ENCODE peak calls at places on chromosomes 6 and 20, in nine cellular contexts. M is cardiac muscle cell, X is bronchial epithelial cell, W is stomach, Y is AG09309, U is foreskin keratinocyte, J is OCI-LY7, D is activated B cell treated with CpG ODN at 0.5 μM for 24 hours, C is progenitor cell of endocrine pancreas. G is an unnamed sample.

GRCh38 chr20:44025756-44026155 is 111.1 kb downstream of the TOX2 start:
- DNase-seq in J (no peak), D (no peak), W (no peak), X (no peak), C (no peak), Y (no peak), M (no peak), U (no peak), G (no peak)

GRCh38 chr6:1267057-1267732 is 44.7 kb upstream of the FOXQ1 start:
- DNase-seq in U (peak; percentile 43), C (no peak), M (no peak), X (peak; percentile 96), D (no peak), J (no peak), W (no peak), Y (peak; percentile 75), G (no peak)

GRCh38 chr20:8795404-8795803 is 273.5 kb upstream of the PLCB4 start:
- DNase-seq in U (no peak), X (no peak), M (peak; percentile 47), J (no peak), Y (no peak), D (no peak), C (no peak), W (no peak), G (no peak)

GRCh38 chr6:41085182-41085581 is 12.4 kb downstream of the NFYA start:
- DNase-seq in W (no peak), U (no peak), J (no peak), D (no peak), X (no peak), M (no peak), Y (no peak), C (no peak), G (no peak)

GRCh38 chr6:163392533-163392932 is 22.0 kb upstream of the QKI start:
- DNase-seq in W (peak; percentile 55), D (no peak), Y (no peak), X (peak; percentile 98), M (peak; percentile 77), U (peak; percentile 97), J (no peak), C (no peak), G (no peak)

GRCh38 chr20:59428441-59429205 is 128.2 kb downstream of the EDN3 start:
- DNase-seq in U (peak; percentile 6), J (no peak), C (no peak), Y (no peak), W (no peak), M (no peak), D (no peak), X (peak; percentile 12), G (no peak)

GRCh38 chr20:14449323-14449722 is 111.9 kb upstream of the FLRT3 start:
- DNase-seq in J (no peak), X (peak; percentile 95), Y (no peak), M (no peak), W (no peak), D (no peak), U (peak; percentile 72), C (no peak), G (no peak)

GRCh38 chr6:132730560-132730959 is 16.7 kb upstream of the VNN1 start:
- DNase-seq in W (no peak), J (no peak), D (no peak), Y (no peak), X (peak; percentile 96), U (peak; percentile 39), M (peak; percentile 9), C (no peak), G (no peak)

GRCh38 chr6:17280552-17281090 is 540 bp upstream of the RBM24 start:
- DNase-seq in C (peak; percentile 55), W (peak; percentile 30), X (no peak), Y (no peak), U (no peak), D (no peak), M (peak; percentile 31), J (no peak), G (no peak)

GRCh38 chr20:10800288-10800687 is 126.5 kb upstream of the JAG1 start:
- DNase-seq in Y (no peak), D (no peak), X (peak; percentile 75), M (no peak), W (no peak), U (no peak), J (no peak), C (no peak), G (no peak)

GRCh38 chr6:38831865-38832264 is 116.8 kb downstream of the DNAH8 start:
- DNase-seq in U (no peak), J (no peak), M (no peak), C (no peak), Y (no peak), W (no peak), X (no peak), D (no peak), G (no peak)

GRCh38 chr20:2653511-2654383 is 1.3 kb downstream of the NOP56 start:
- DNase-seq in U (no peak), D (no peak), W (no peak), C (no peak), X (no peak), M (no peak), J (no peak), Y (no peak), G (no peak)

GRCh38 chr6:130932956-130933355 is 105.8 kb downstream of the SMLR1 start:
- DNase-seq in X (no peak), W (no peak), D (no peak), M (no peak), Y (no peak), C (no peak), J (no peak), U (no peak), G (no peak)

GRCh38 chr20:50834599-50835005 is 39.7 kb downstream of the BCAS4 start:
- DNase-seq in W (no peak), Y (no peak), J (no peak), C (no peak), D (no peak), X (peak; percentile 63), M (peak; percentile 44), U (peak; percentile 54), G (no peak)

GRCh38 chr6:133641111-133641510 is 247.8 kb upstream of the TCF21 start:
- DNase-seq in W (no peak), U (no peak), Y (no peak), C (no peak), X (no peak), M (no peak), J (no peak), D (no peak), G (no peak)

GRCh38 chr6:115539531-115539930 is 521.2 kb downstream of the FRK start:
- DNase-seq in Y (no peak), M (no peak), D (no peak), X (no peak), W (no peak), U (no peak), J (no peak), C (no peak), G (no peak)

GRCh38 chr6:164741938-164742451 is 567.4 kb downstream of the C6orf118 start:
- DNase-seq in D (no peak), M (no peak), C (no peak), J (no peak), Y (no peak), W (no peak), U (no peak), X (no peak), G (no peak)

GRCh38 chr6:23176883-23177282 is 607.5 kb downstream of the HDGFL1 start:
- DNase-seq in U (no peak), Y (no peak), X (no peak), M (no peak), W (no peak), C (no peak), J (no peak), D (no peak), G (no peak)

GRCh38 chr20:61096463-61096862 is 155.6 kb upstream of the CDH4 start:
- DNase-seq in D (no peak), Y (no peak), X (no peak), C (no peak), W (no peak), J (no peak), U (no peak), M (no peak), G (no peak)

GRCh38 chr6:53651764-53652401 is 13.7 kb downstream of the KLHL31 start:
- DNase-seq in D (peak; percentile 63), W (peak; percentile 85), X (peak; percentile 75), M (peak; percentile 52), J (no peak), Y (no peak), U (peak; percentile 76), C (peak; percentile 73), G (no peak)
- TF ChIP-seq CTCF in D (no peak), W (no peak), X (peak; percentile 40), M (peak; percentile 9), J (no peak), Y (peak; percentile 26), U (peak; percentile 59), C (peak; percentile 53), G (peak; percentile 44)

DNA sequence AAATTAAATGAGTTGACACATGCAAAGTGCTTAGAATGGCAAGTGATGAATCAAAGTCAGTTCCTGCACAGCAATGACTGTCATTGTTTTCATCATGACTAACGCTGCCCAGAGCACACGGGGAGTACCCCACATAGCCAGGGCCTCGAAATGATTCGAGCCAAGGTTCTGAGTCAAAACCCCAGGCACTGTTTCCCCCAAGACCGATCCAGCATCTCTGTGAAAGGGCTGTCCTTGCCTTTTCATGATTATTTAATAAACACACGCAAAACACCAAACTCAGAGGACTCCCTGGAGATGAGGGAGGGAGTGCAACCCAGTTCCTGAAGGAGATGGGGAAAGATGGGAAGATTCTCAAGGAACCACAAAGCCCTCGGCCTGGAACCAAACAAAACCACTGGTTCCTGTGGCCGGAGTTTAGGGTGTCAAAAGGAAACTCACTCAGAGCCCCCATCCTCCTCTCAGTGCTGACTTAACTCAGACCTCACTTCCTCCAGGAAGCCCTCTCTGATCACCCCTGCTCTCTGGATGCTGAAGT is 3.8 kb downstream of the PREX1 start:
- DNase-seq in U (peak; percentile 71), Y (peak; percentile 60), M (peak; percentile 64), C (no peak), W (no peak), D (no peak), J (peak; percentile 50), X (peak; percentile 83), G (no peak)
- TF ChIP-seq CTCF in U (no peak), Y (no peak), M (no peak), C (no peak), W (no peak), D (no peak), J (no peak), X (no peak), G (no peak)

GRCh38 chr20:33023439-33024262 is 7.8 kb upstream of the BPIFB6 start:
- DNase-seq in Y (no peak), W (no peak), U (no peak), D (no peak), X (no peak), M (no peak), C (no peak), J (no peak), G (no peak)
- TF ChIP-seq CTCF in Y (no peak), W (no peak), U (no peak), D (no peak), X (no peak), M (no peak), C (no peak), J (no peak), G (no peak)

DNA sequence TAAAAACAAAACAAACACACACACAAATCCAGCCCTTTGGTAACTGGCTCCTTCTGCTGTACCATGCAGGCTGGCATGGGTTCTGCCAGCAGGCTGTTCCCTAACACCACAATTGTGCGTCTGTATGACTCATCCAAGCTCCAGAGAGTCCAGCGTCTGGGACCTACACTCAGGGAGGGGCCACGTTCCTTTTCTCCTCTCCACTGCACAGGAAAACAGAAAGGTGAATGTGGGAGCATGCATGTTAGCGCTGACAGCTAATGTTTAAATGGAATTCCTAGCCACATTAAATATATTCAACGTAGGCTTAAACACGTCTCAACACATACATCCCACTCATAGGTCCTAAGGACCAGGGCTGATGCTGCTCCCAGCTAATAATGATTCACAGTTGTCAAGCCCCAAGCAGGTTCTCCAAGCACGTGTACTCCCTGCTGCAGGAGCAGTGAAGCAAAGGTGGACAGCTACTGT is 20.7 kb downstream of the MAP1LC3A start:
- DNase-seq in J (no peak), Y (peak; percentile 60), X (peak; percentile 99), W (peak; percentile 70), U (peak; percentile 99), D (no peak), M (peak; percentile 84), C (no peak), G (no peak)
- TF ChIP-seq CTCF in J (no peak), Y (peak; percentile 87), X (peak; percentile 79), W (no peak), U (peak; percentile 98), D (no peak), M (peak; percentile 80), C (no peak), G (peak; percentile 43)